ENCODE peak calls at places on chromosomes 5 and 9, in four cellular contexts. Q, H, Z and M are unnamed samples.
A peak's percentile ranks its signal among the peaks of the same experiment; 100 is the strongest.

GRCh38 chr9:20319641-20320337 is 302.5 kb downstream of the MLLT3 start:
- DNase-seq in Q (no peak), H (no peak), Z (no peak), M (no peak)

GRCh38 chr5:139431706-139432105 is 7.6 kb downstream of the DNAJC18 start:
- DNase-seq in Q (no peak), H (no peak), Z (no peak), M (no peak)

GRCh38 chr5:158435161-158435616 is 576.2 kb upstream of the CLINT1 start:
- DNase-seq in Q (no peak), H (no peak), Z (no peak), M (no peak)

GRCh38 chr5:172973931-172974330 is 9.6 kb upstream of the ATP6V0E1 start:
- DNase-seq in Q (no peak), H (no peak), Z (no peak), M (no peak)

GRCh38 chr5:92687793-92688467 is 893.1 kb downstream of the NR2F1-AS1 start:
- DNase-seq in Q (no peak), H (no peak), Z (no peak), M (no peak)

GRCh38 chr5:159310492-159310891 is 19.8 kb downstream of the IL12B start:
- DNase-seq in Q (no peak), H (no peak), Z (peak; percentile 80), M (no peak)

GRCh38 chr9:132575811-132576210 is 6.6 kb upstream of the BARHL1 start:
- DNase-seq in Q (no peak), H (no peak), Z (peak; percentile 43), M (no peak)

GRCh38 chr9:106286249-106286648 is 576.7 kb upstream of the ZNF462 start:
- DNase-seq in Q (peak; percentile 24), H (no peak), Z (no peak), M (no peak)

GRCh38 chr9:126347911-126348760 is 21.5 kb downstream of the MVB12B start:
- DNase-seq in Q (no peak), H (no peak), Z (no peak), M (no peak)

GRCh38 chr9:90965141-90965910 is 163.7 kb downstream of the SYK start:
- DNase-seq in Q (no peak), H (no peak), Z (no peak), M (no peak)

GRCh38 chr9:72145093-72145492 is 4.1 kb upstream of the GDA start:
- DNase-seq in Q (no peak), H (no peak), Z (no peak), M (no peak)

GRCh38 chr9:73474002-73474600 is 322.4 kb downstream of the ANXA1 start:
- DNase-seq in Q (no peak), H (no peak), Z (no peak), M (no peak)

GRCh38 chr9:130195638-130196037 is 23.4 kb downstream of the NCS1 start:
- DNase-seq in Q (no peak), H (no peak), Z (no peak), M (no peak)

GRCh38 chr5:81234299-81234698 is 1.2 kb downstream of the CKMT2 start:
- DNase-seq in Q (no peak), H (no peak), Z (no peak), M (no peak)

GRCh38 chr9:123867034-123867433 is 62.9 kb downstream of the DENND1A start:
- DNase-seq in Q (no peak), H (no peak), Z (no peak), M (no peak)

GRCh38 chr9:33227741-33228140 is 12.2 kb upstream of the SPINK4 start:
- DNase-seq in Q (no peak), H (no peak), Z (no peak), M (no peak)

GRCh38 chr9:318646-319045 is 104.0 kb downstream of the DOCK8 start:
- DNase-seq in Q (no peak), H (no peak), Z (no peak), M (no peak)

GRCh38 chr9:78515108-78515507 is 218.2 kb downstream of the PSAT1 start:
- DNase-seq in Q (no peak), H (no peak), Z (no peak), M (no peak)

GRCh38 chr5:172707285-172708182 is 63.5 kb downstream of the DUSP1 start:
- DNase-seq in Q (peak; percentile 72), H (peak; percentile 65), Z (peak; percentile 77), M (peak; percentile 49)

GRCh38 chr9:79583957-79584654 is 12.3 kb downstream of the TLE4 start:
- DNase-seq in Q (peak; percentile 47), H (peak; percentile 72), Z (peak; percentile 90), M (peak; percentile 66)

GRCh38 chr5:42974546-42974945 is 65.6 kb downstream of the ANXA2R start:
- DNase-seq in Q (no peak), H (no peak), Z (no peak), M (no peak)

GRCh38 chr5:157571357-157571827 is 4.2 kb downstream of the ADAM19 start:
- DNase-seq in Q (no peak), H (peak; percentile 64), Z (peak; percentile 87), M (no peak)

GRCh38 chr5:37776826-37777225 is 63.0 kb downstream of the GDNF start:
- DNase-seq in Q (no peak), H (no peak), Z (no peak), M (no peak)

GRCh38 chr5:94776167-94776566 is 157.7 kb downstream of the SLF1 start:
- DNase-seq in Q (no peak), H (no peak), Z (no peak), M (no peak)

GRCh38 chr5:52690236-52690685 is 97.5 kb upstream of the ITGA1 start:
- DNase-seq in Q (no peak), H (no peak), Z (no peak), M (no peak)

GRCh38 chr5:82952326-82952725 is 124.9 kb downstream of the TMEM167A start:
- DNase-seq in Q (no peak), H (no peak), Z (no peak), M (no peak)

GRCh38 chr9:129894106-129894823 is 59.0 kb downstream of the USP20 start:
- DNase-seq in Q (no peak), H (no peak), Z (peak; percentile 32), M (no peak)

GRCh38 chr5:162684145-162684544 is 616.6 kb downstream of the GABRG2 start:
- DNase-seq in Q (no peak), H (no peak), Z (no peak), M (no peak)

GRCh38 chr5:17306726-17307091 is 89.3 kb downstream of the BASP1 start:
- DNase-seq in Q (no peak), H (no peak), Z (no peak), M (no peak)

GRCh38 chr5:90293931-90294330 is 115.6 kb downstream of the CETN3 start:
- DNase-seq in Q (no peak), H (no peak), Z (no peak), M (no peak)

GRCh38 chr9:99999797-100000196 is 93.3 kb downstream of the STX17 start:
- DNase-seq in Q (no peak), H (no peak), Z (no peak), M (no peak)

GRCh38 chr9:19173598-19174125 is 46.4 kb upstream of the PLIN2 start:
- DNase-seq in Q (no peak), H (no peak), Z (no peak), M (peak; percentile 59)

GRCh38 chr9:85290019-85290418 is 451.7 kb downstream of the AGTPBP1 start:
- DNase-seq in Q (no peak), H (no peak), Z (no peak), M (no peak)

DNA sequence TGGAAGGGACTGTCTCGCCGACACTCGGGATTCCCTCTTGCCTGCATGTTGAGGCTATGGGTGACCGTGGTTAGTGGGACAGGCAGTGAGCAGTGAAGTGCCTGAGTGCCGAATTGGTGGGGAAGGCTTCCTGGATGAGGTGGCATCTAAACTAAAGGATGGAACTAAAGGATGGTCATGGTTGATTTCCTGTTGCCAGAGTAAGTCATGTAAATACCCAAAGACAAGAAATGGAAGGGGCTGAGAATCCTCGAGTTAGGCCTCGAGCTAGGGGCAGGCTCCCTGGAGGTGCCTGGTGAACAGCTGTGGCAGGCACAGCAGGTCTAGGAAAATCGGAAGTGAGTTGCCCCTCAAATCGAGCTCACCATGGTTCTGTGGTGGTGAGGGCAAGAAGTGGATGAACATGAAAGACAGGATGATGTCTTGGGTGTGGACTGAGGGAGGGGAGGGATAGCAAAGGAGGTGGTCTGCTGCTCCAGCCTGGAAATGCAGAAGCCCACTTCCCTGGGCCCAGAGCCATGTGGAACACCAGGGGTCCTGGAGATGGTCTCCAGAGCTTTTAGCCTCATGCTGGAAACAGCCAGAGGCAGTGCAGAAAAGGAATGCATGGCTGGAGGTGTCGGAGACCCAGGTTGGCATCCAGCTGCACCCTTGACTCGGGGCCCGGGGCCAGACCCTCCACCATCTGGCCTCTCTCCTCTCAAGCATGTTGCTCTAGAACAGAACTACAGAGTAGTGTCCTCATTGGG is 12.2 kb downstream of the CD74 start:
- DNase-seq in Q (no peak), H (no peak), Z (no peak), M (no peak)
- TF ChIP-seq POLR2A in Q (no peak), H (no peak), Z (no peak), M (no peak)

GRCh38 chr5:150142800-150143724 is 12.6 kb downstream of the PDGFRB start:
- DNase-seq in Q (peak; percentile 79), H (peak; percentile 84), Z (no peak), M (no peak)
- TF ChIP-seq POLR2A in Q (no peak), H (no peak), Z (no peak), M (no peak)

GRCh38 chr5:1312993-1313833 is 18.3 kb upstream of the TERT start:
- DNase-seq in Q (peak; percentile 13), H (no peak), Z (peak; percentile 79), M (no peak)
- TF ChIP-seq POLR2A in Q (no peak), H (no peak), Z (no peak), M (no peak)

GRCh38 chr9:121118266-121118665 is 43.5 kb downstream of the CNTRL start:
- DNase-seq in Q (no peak), H (no peak), Z (no peak), M (no peak)

GRCh38 chr9:121120386-121120785 is 45.6 kb downstream of the CNTRL start:
- DNase-seq in Q (no peak), H (no peak), Z (no peak), M (no peak)

GRCh38 chr9:121122450-121123032 is 47.8 kb downstream of the CNTRL start:
- DNase-seq in Q (no peak), H (no peak), Z (no peak), M (no peak)

GRCh38 chr9:121123816-121124536 is 49.2 kb downstream of the CNTRL start:
- DNase-seq in Q (no peak), H (no peak), Z (no peak), M (no peak)

DNA sequence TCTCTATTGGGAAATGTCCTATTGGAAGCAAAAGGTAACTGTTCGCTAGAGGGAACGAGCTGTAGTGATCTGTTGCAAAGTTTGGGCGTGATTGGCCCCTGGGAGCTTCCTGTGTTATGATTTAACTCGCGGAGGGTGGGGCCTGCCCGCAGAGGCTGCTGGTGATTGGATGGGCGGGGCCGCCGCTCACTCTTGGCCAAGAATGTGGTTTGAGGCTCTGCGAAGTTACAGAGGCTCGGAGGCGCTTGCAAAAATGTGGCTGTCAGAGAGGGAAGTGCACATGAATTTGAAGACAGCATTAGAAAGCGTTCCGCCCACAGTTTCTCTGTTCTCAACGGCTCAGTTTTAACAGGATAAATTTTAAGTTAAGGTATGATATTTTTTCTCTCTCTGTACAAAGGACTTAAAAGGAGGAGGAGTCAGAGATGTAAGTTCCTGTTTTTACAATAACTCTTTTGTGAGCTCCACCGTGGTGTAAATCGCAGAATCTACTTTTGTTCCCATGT is 46.9 kb downstream of the CNTRL start:
- DNase-seq in Q (peak; percentile 99), H (peak; percentile 97), Z (peak; percentile 99), M (peak; percentile 93)
- TF ChIP-seq POLR2A in Q (peak; percentile 83), H (no peak), Z (no peak), M (peak; percentile 38)